ENCODE peak calls at places on chromosomes 16 and 17, in five cellular contexts. K is tibial nerve; D is sigmoid colon; N is pancreas; U is CD4-positive, alpha-beta T cell. T is an unnamed sample.

GRCh38 chr16:7548796-7549318 is 216.2 kb downstream of the RBFOX1 start:
- DNase-seq in K (no peak), D (no peak), N (no peak), U (no peak), T (no peak)

GRCh38 chr17:76645481-76645880 is 1.9 kb upstream of the ST6GALNAC1 start:
- DNase-seq in K (no peak), D (no peak), N (no peak), U (no peak), T (no peak)

GRCh38 chr17:32588135-32588534 is 101.3 kb downstream of the CDK5R1 start:
- DNase-seq in K (no peak), D (no peak), N (no peak), U (no peak), T (no peak)

GRCh38 chr16:64730261-64730660 is 391.6 kb downstream of the CDH11 start:
- DNase-seq in K (no peak), D (no peak), N (no peak), U (no peak), T (no peak)

GRCh38 chr17:55872374-55872773 is 121.5 kb downstream of the PCTP start:
- DNase-seq in K (no peak), D (no peak), N (no peak), U (no peak), T (no peak)

GRCh38 chr17:80254396-80255241 is 6.0 kb upstream of the RNF213 start:
- DNase-seq in K (no peak), D (no peak), N (peak; percentile 28), U (no peak), T (no peak)

GRCh38 chr17:82973456-82974135 is 105.8 kb upstream of the METRNL start:
- DNase-seq in K (no peak), D (no peak), N (no peak), U (no peak), T (peak; percentile 68)

GRCh38 chr16:83356266-83356665 is 451.5 kb upstream of the HSBP1 start:
- DNase-seq in K (no peak), D (no peak), N (no peak), U (no peak), T (no peak)

GRCh38 chr17:14753383-14753782 is 452.5 kb downstream of the HS3ST3B1 start:
- DNase-seq in K (no peak), D (no peak), N (no peak), U (no peak), T (no peak)

GRCh38 chr17:74566132-74566753 is 1.1 kb downstream of the CD300H start:
- DNase-seq in K (no peak), D (no peak), N (no peak), U (peak; percentile 17), T (no peak)

GRCh38 chr16:6804461-6804860 is 528.2 kb upstream of the RBFOX1 start:
- DNase-seq in K (no peak), D (no peak), N (no peak), U (no peak), T (no peak)

GRCh38 chr16:55542459-55543082 is 23.9 kb upstream of the CAPNS2 start:
- DNase-seq in K (no peak), D (no peak), N (no peak), U (no peak), T (no peak)

GRCh38 chr16:53678756-53679334 is 24.8 kb downstream of the RPGRIP1L start:
- DNase-seq in K (no peak), D (no peak), N (no peak), U (no peak), T (no peak)

GRCh38 chr17:6159541-6160187 is 89.5 kb downstream of the WSCD1 start:
- DNase-seq in K (no peak), D (no peak), N (no peak), U (no peak), T (no peak)

GRCh38 chr16:84925092-84925772 is 86.1 kb downstream of the ZDHHC7 start:
- DNase-seq in K (no peak), D (peak; percentile 68), N (peak; percentile 88), U (peak; percentile 58), T (no peak)

GRCh38 chr17:38746004-38746892 is 1.9 kb downstream of the PCGF2 start:
- DNase-seq in K (no peak), D (no peak), N (peak; percentile 33), U (no peak), T (no peak)

GRCh38 chr17:81101614-81102306 is 63.5 kb upstream of the PVALEF start:
- DNase-seq in K (peak; percentile 57), D (peak; percentile 87), N (peak; percentile 95), U (peak; percentile 85), T (peak; percentile 83)

GRCh38 chr16:24511801-24512200 is 27.6 kb upstream of the RBBP6 start:
- DNase-seq in K (no peak), D (no peak), N (no peak), U (no peak), T (no peak)

GRCh38 chr16:50202926-50203624 is 50.0 kb downstream of the TENT4B start:
- DNase-seq in K (no peak), D (no peak), N (no peak), U (no peak), T (no peak)

GRCh38 chr17:29699283-29699682 is 76.6 kb upstream of the CORO6 start:
- DNase-seq in K (no peak), D (no peak), N (no peak), U (no peak), T (no peak)

GRCh38 chr16:75305364-75306101 is 54.1 kb upstream of the BCAR1 start:
- DNase-seq in K (no peak), D (peak; percentile 90), N (peak; percentile 85), U (peak; percentile 12), T (peak; percentile 92)

GRCh38 chr17:81723651-81724209 is 11.6 kb downstream of the SLC25A10 start:
- DNase-seq in K (no peak), D (no peak), N (no peak), U (no peak), T (no peak)

GRCh38 chr17:40541060-40541872 is 24.0 kb downstream of the CCR7 start:
- DNase-seq in K (no peak), D (peak; percentile 68), N (peak; percentile 17), U (peak; percentile 65), T (peak; percentile 74)

GRCh38 chr16:49278567-49278827 is 3.1 kb downstream of the CBLN1 start:
- DNase-seq in K (no peak), D (no peak), N (no peak), U (no peak), T (no peak)

GRCh38 chr17:73170324-73170723 is 5.5 kb downstream of the SSTR2 start:
- DNase-seq in K (no peak), D (no peak), N (no peak), U (no peak), T (no peak)

DNA sequence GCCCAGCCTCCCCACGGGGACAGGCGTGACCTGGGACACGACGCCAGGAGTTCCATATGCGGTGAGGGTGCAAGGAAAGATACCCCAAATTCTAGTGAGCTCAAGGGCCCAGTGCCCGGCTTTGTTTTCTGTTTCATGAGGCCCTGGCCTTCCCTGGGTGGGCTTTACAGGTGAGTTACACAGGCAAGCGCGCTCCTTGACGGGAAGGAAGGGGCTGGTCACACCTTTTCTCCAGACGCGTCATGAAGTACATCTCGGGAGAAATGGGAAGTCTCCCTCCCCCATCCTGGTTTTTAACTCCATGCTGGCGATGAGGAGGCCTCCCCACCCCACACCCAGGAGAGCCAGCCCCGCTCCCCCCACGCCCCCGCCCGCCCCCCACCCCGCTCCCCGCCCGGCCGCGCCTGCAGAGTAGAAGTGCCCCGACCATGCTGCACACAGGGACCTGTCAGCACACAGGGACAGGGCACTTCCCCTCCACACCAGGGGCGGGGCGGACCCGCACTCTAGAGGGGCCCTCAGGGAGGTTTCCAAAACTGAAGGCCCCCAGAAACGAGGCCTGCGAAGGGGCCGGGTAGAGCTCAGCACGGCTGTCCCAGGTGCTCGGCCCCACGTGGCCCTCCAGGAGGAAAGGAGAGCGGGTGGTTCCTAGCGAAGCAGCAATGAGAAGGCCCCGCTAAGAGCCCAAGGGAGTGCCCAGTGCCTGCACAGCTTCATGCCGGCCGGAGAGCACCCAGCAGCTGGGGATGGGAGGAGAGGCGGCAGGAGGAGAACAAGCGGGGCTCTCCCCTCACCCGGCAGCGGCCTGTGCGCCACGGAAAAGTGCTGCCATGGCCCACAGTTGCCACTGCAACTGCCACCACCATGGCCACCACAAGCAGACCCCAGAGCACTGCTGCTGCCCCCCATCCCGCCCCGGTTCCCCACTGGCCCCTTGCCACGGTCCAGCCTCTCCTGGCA is 7.7 kb downstream of the CYB561 start:
- DNase-seq in K (no peak), D (no peak), N (peak; percentile 72), U (no peak), T (no peak)
- H3K27ac ChIP-seq in K (peak overlapping the region; percentile 75), D (peak overlapping the region; percentile 8), N (no peak overlapping the region), U (peak overlapping the region; percentile 46), T (peak overlapping the region; percentile 11)

DNA sequence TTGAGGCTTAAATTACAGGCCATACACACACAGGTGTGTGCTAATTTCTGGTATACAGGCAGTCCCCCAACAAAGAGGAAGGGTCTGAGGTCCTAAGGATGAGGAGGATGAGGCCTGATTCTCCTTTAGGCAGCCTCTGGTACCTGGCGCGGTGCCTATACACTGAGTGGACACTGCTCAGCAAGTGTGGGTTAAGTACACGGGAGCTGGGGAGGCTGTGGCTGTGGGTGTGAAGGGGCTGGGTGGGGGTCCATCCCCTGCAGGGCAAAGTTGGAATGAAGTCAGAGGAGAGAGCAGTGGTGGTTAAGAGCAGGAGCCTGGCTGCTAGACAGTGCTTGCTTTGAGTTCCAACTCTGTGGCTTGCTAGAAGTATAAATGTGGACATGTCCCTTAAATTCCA is 10.9 kb downstream of the MRM1 start:
- DNase-seq in K (no peak), D (no peak), N (no peak), U (no peak), T (no peak)
- TF ChIP-seq CTCF in K (no peak), D (no peak), N (no peak), U (no peak), T (no peak)

GRCh38 chr17:78266231-78266631 is 34.8 kb downstream of the TMEM235 start:
- DNase-seq in K (no peak), D (no peak), N (peak; percentile 74), U (no peak), T (peak; percentile 60)
- H3K27ac ChIP-seq in K (no peak overlapping the region), D (no peak overlapping the region), N (peak overlapping the region; percentile 65), U (no peak overlapping the region), T (no peak overlapping the region)

DNA sequence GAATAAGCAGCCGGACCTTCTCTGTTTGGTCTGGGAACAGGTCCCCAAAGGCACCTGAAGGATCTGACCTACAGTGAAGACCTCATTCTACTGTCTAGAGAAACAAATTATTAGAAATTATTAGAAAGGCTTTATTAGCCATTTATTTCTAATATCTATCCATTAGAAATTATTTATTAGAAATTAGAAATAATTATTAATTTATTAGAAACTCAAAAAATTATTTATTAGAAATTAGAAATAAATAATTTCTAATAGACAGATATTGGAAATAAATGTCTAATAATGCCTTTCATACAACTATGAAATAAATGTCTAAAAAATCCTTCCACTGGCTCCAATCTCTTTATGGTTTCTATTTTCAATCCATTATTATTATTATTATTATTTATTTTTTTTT is 285.7 kb upstream of the ERCC4 start:
- DNase-seq in K (no peak), D (no peak), N (no peak), U (no peak), T (no peak)
- TF ChIP-seq CTCF in K (no peak), D (no peak), N (no peak), U (no peak), T (no peak)

GRCh38 chr16:3030128-3030871 is 6.4 kb downstream of the BICDL2 start:
- DNase-seq in K (no peak), D (no peak), N (peak; percentile 84), U (no peak), T (no peak)

GRCh38 chr16:3029499-3030127 is 5.8 kb downstream of the THOC6 start:
- DNase-seq in K (no peak), D (no peak), N (peak; percentile 79), U (no peak), T (no peak)

GRCh38 chr16:3028716-3029319 is 5.0 kb downstream of the THOC6 start:
- DNase-seq in K (no peak), D (no peak), N (peak; percentile 86), U (no peak), T (no peak)

GRCh38 chr16:3032624-3033023 is 4.1 kb downstream of the BICDL2 start:
- DNase-seq in K (no peak), D (no peak), N (no peak), U (no peak), T (no peak)

GRCh38 chr16:3030872-3031212 is 5.9 kb downstream of the BICDL2 start:
- DNase-seq in K (no peak), D (no peak), N (no peak), U (no peak), T (no peak)
- H3K27ac ChIP-seq in K (no peak overlapping the region), D (no peak overlapping the region), N (no peak overlapping the region), U (no peak overlapping the region), T (no peak overlapping the region)